ENCODE peak calls at places on chromosomes 11 and 22, in seven cellular contexts. Z, I, F, P, T, L and J are unnamed samples.

GRCh38 chr11:62909107-62909894 is 11.9 kb downstream of the CHRM1 start:
- DNase-seq in Z (peak), I (peak), F (peak), P (no peak), T (no peak), L (peak), J (peak)

GRCh38 chr22:41184679-41185078 is 20.4 kb upstream of the L3MBTL2 start:
- DNase-seq in Z (no peak), I (no peak), F (no peak), P (no peak), T (no peak), L (no peak), J (no peak)

GRCh38 chr22:23115825-23116494 is 25.8 kb downstream of the RSPH14 start:
- DNase-seq in Z (no peak), I (no peak), F (no peak), P (no peak), T (no peak), L (no peak), J (no peak)

GRCh38 chr11:18669211-18669593 is 29.4 kb upstream of the TMEM86A start:
- DNase-seq in Z (no peak), I (no peak), F (no peak), P (no peak), T (no peak), L (no peak), J (peak)

GRCh38 chr11:103877221-103877620 is 159.2 kb upstream of the DDI1 start:
- DNase-seq in Z (no peak), I (peak), F (no peak), P (no peak), T (no peak), L (no peak), J (no peak)

GRCh38 chr11:83677730-83678129 is 391.6 kb upstream of the CCDC90B start:
- DNase-seq in Z (no peak), I (no peak), F (no peak), P (no peak), T (no peak), L (no peak), J (no peak)

GRCh38 chr11:118715837-118716260 is 36.4 kb upstream of the TREH start:
- DNase-seq in Z (no peak), I (no peak), F (no peak), P (no peak), T (peak), L (no peak), J (no peak)

GRCh38 chr11:67118059-67118766 is 850 bp upstream of the KDM2A start:
- DNase-seq in Z (peak), I (no peak), F (peak), P (peak), T (peak), L (peak), J (peak)

GRCh38 chr11:14972581-14973490 is 685 bp upstream of the CALCA start:
- DNase-seq in Z (no peak), I (no peak), F (no peak), P (no peak), T (no peak), L (no peak), J (no peak)

GRCh38 chr11:64591257-64592233 is 525 bp downstream of the SLC22A12 start:
- DNase-seq in Z (no peak), I (no peak), F (no peak), P (no peak), T (peak), L (peak), J (peak)

GRCh38 chr11:115618428-115618827 is 114.2 kb upstream of the CADM1 start:
- DNase-seq in Z (no peak), I (peak), F (no peak), P (no peak), T (no peak), L (no peak), J (no peak)

GRCh38 chr22:42321908-42322561 is 51.6 kb upstream of the TCF20 start:
- DNase-seq in Z (no peak), I (no peak), F (no peak), P (no peak), T (no peak), L (no peak), J (no peak)

GRCh38 chr11:86442827-86443226 is 68.1 kb downstream of the CCDC81 start:
- DNase-seq in Z (no peak), I (no peak), F (no peak), P (no peak), T (no peak), L (no peak), J (no peak)

GRCh38 chr11:86440843-86441242 is 66.2 kb downstream of the CCDC81 start:
- DNase-seq in Z (no peak), I (no peak), F (no peak), P (no peak), T (no peak), L (no peak), J (no peak)

GRCh38 chr11:86438685-86439084 is 64.0 kb downstream of the CCDC81 start:
- DNase-seq in Z (no peak), I (peak), F (no peak), P (no peak), T (no peak), L (no peak), J (no peak)

GRCh38 chr11:86442420-86442819 is 67.7 kb downstream of the CCDC81 start:
- DNase-seq in Z (no peak), I (peak), F (no peak), P (no peak), T (no peak), L (no peak), J (no peak)

DNA sequence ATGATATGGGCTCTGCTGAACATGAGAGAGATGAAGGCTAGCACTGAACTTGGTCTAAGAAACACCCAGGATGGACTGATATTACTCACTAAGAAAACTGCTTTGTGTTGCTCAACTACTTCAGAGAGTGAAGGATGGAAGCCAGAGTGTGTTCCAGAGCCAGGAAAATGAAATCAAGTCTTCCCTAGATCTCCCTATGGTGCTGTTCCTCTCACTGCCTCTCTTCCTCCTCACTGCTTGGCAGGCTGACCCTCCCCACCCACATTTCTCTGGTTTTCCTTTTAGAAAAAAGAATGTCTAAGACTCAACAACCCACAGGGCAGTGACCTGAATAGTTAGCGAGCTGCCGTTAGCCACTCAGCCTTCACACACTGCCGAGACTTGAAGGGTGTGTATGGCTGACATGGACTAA is 65.6 kb downstream of the CCDC81 start:
- DNase-seq in Z (no peak), I (peak), F (no peak), P (no peak), T (no peak), L (peak), J (no peak)
- H3K27ac ChIP-seq in Z (no peak), I (no peak), F (no peak), P (no peak), T (no peak), L (peak), J (no peak)

GRCh38 chr11:10456519-10456918 is 1.5 kb downstream of the AMPD3 start:
- DNase-seq in Z (no peak), I (no peak), F (no peak), P (no peak), T (peak), L (no peak), J (no peak)
- H3K4me3 ChIP-seq in Z (peak), I (peak), F (peak), P (peak), T (peak), L (no peak), J (peak)

GRCh38 chr11:1832181-1832988 is 2.4 kb upstream of the SYT8 start:
- DNase-seq in Z (no peak), I (no peak), F (peak), P (peak), T (peak), L (peak), J (peak)

GRCh38 chr11:1834791-1835670 is at the start of gene SYT8:
- DNase-seq in Z (no peak), I (no peak), F (no peak), P (no peak), T (peak), L (peak), J (peak)

GRCh38 chr11:1832989-1833365 is 1.8 kb upstream of the SYT8 start:
- DNase-seq in Z (no peak), I (no peak), F (no peak), P (no peak), T (peak), L (peak), J (no peak)

GRCh38 chr11:1835671-1836010 is 851 bp downstream of the SYT8 start:
- DNase-seq in Z (no peak), I (no peak), F (no peak), P (no peak), T (peak), L (peak), J (no peak)

DNA sequence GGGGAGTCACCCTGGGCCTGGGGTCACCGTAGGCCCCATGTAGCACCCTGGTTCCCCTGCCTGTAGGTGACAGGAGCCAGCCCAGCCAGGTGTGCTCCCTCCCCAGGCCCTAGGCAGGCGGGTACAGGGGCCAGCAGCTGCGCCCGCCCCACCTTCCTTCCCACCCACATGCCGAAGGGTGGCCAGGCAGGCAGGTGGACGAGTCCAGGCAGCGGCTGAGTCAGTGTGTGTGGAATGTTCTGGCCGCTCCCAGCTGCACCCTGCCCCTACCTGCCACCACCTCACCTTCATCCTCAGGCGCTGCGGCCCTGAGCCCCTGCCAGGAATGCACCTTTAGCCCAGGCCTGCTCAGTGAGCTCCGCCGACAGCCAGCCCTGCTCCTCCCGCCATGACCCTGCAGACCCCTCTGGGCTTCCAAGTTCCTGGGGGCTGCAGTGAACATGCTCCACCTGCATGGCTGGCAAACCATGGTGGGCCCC is 619 bp upstream of the SYT8 start:
- DNase-seq in Z (peak), I (no peak), F (no peak), P (no peak), T (peak), L (peak), J (peak)
- TF ChIP-seq POLR2A in Z (no peak), I (no peak), F (no peak), P (peak), T (no peak), L (no peak), J (no peak)

GRCh38 chr22:30054067-30054763 is 26.0 kb upstream of the HORMAD2 start:
- DNase-seq in Z (no peak), I (no peak), F (no peak), P (no peak), T (no peak), L (no peak), J (no peak)
- H3K27ac ChIP-seq in Z (no peak), I (no peak), F (no peak), P (no peak), T (no peak), L (no peak), J (no peak)

GRCh38 chr11:11247576-11247975 is 105.5 kb downstream of the CSNK2A3 start:
- DNase-seq in Z (no peak), I (no peak), F (no peak), P (no peak), T (no peak), L (no peak), J (no peak)
- H3K4me3 ChIP-seq in Z (no peak), I (no peak), F (no peak), P (no peak), T (no peak), L (no peak), J (no peak)

GRCh38 chr11:134253189-134253993 is at the start of the genes ACAD8 and THYN1:
- DNase-seq in Z (peak), I (peak), F (peak), P (peak), T (peak), L (peak), J (peak)
- TF ChIP-seq POLR2A in Z (peak), I (peak), F (peak), P (peak), T (peak), L (peak), J (peak)

DNA sequence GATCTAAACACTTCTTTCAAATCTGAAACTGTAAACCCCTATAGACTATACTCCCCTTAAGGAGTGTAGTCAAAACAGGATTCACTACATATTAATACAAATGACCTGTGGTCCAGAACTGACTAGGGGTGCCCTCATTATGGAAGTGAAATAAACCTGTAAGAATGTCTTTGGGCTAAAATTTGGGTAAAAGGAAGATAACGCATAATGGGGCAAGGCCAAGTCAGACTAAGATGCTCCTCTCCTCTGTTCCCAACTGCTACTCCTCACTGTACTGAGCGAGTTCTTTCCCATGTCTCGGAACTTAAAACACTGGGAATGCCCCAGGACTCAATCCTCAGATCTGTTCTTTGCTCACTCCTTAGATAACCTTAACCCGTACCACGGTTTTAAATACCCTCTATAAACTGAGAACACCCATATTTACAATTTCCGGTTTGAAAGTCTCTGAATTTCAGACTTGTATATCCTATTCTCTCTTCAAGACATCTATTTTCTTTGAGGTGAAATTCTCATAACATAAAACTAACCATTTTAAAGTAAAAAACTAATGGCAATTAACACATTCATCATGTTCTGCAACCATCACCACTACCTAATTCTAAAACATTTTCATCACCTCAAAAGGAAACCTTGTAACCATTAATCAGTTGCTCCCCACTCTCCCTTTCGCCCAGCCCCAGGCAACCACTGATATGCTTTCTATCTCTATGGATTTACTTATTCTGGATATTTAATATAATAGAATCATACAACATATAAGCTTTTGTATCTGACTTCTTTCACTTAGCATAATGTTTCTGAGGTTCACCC is 4.0 kb downstream of the THAP12 start:
- DNase-seq in Z (no peak), I (no peak), F (no peak), P (no peak), T (no peak), L (no peak), J (no peak)
- H3K27ac ChIP-seq in Z (no peak), I (no peak), F (no peak), P (no peak), T (no peak), L (no peak), J (no peak)

GRCh38 chr22:47091921-47092700 is 329.7 kb downstream of the TBC1D22A start:
- DNase-seq in Z (no peak), I (no peak), F (no peak), P (no peak), T (no peak), L (no peak), J (no peak)

GRCh38 chr22:47089796-47090460 is 327.5 kb downstream of the TBC1D22A start:
- DNase-seq in Z (no peak), I (no peak), F (no peak), P (no peak), T (no peak), L (no peak), J (no peak)

GRCh38 chr22:47091241-47091691 is 328.8 kb downstream of the TBC1D22A start:
- DNase-seq in Z (no peak), I (no peak), F (no peak), P (no peak), T (no peak), L (no peak), J (no peak)

GRCh38 chr22:47089374-47089773 is 326.9 kb downstream of the TBC1D22A start:
- DNase-seq in Z (no peak), I (no peak), F (no peak), P (no peak), T (no peak), L (no peak), J (no peak)

DNA sequence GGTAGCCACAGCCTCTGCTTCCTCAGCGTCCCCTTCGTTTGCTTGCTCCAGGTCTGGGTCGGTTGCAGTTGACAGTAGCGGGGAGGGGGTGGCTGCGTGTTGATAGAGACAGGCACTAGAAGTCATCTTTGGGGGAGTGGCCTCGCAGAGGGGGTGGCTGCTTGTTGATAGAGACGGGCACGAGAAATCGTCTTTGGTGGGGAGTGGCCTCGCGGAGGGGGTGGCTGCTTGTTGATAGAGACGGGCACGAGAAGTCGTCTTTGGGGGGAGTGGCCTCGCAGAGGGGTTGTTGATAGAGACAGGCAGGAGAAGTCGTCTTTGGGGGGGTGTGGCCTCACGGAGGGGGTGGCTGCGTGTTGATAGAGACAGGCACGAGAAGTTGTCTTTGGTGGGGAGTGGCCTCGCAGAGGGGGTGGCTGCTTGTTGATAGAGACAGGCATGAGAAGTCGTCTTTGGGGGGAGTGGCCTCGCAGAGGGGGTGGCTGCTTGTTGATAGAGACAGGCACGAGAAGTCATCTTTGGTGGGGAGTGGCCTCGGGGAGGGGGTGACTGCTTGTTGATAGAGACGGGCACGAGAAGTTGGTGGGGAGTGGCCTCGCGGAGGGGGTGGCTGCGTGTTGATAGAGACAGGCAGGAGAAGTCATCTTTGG is 328.3 kb downstream of the TBC1D22A start:
- DNase-seq in Z (no peak), I (peak), F (no peak), P (no peak), T (no peak), L (no peak), J (no peak)
- H3K4me3 ChIP-seq in Z (peak), I (peak), F (no peak), P (no peak), T (no peak), L (no peak), J (no peak)

DNA sequence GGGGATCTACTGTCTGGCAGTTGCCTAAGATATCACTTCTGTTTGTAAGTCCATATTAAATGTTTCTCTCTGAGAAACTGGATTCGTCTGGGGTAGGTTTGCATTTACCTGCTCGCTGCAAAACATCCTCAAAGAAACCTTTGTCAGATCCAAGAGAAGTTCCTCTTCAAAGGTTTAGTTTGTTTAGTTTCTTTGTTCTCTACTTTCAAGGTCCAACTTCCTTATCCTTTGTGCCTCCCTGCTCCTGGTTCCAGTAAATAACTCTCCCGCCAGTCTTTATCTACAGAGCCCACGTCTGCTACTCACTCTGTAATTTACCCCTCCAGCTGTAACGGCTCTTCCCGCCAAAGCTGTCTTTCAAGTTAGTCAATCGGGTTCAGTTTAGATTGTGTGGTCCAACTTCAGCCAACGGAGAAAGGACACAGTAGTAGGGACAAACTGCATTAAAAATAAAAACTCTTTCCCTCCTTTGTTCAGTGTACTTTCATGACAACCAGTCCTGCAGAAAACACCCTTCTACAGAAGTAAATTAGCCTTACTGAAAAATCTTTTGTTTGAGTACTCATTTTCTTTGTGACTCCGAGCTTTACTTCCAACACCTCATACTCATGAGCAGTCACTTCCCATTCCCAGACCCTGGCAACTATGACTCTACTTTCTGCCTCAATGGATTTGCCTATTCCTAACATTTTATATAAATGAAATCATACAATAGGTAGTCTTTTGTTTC is 41.0 kb downstream of the TMPRSS5 start:
- DNase-seq in Z (peak), I (no peak), F (no peak), P (no peak), T (no peak), L (no peak), J (no peak)
- TF ChIP-seq POLR2A in Z (no peak), I (no peak), F (no peak), P (no peak), T (no peak), L (no peak), J (no peak)